ENCODE peak calls at places on chromosomes 6 and 20, in nine cellular contexts. One of them, this sample, is unnamed.

GRCh38 chr6:41175084-41175483 is 12.2 kb upstream of the TREM2 start:
- DNase-seq in mesothelial cell of epicardium: no peak
- DNase-seq in coronary artery: no peak
- DNase-seq in mucosa of descending colon: no peak
- DNase-seq in AG09319: no peak
- DNase-seq in nephron progenitor cell: no peak
- DNase-seq in fibroblast of lung: no peak
- DNase-seq in spleen: no peak
- DNase-seq in glutamatergic neuron: no peak
- DNase-seq in this sample: no peak

GRCh38 chr20:20711413-20711812 is 1.0 kb downstream of the RALGAPA2 start:
- DNase-seq in mucosa of descending colon: peak
- DNase-seq in fibroblast of lung: no peak
- DNase-seq in AG09319: no peak
- DNase-seq in nephron progenitor cell: no peak
- DNase-seq in coronary artery: no peak
- DNase-seq in spleen: peak
- DNase-seq in glutamatergic neuron: no peak
- DNase-seq in mesothelial cell of epicardium: no peak
- DNase-seq in this sample: no peak

GRCh38 chr20:63636752-63637633 is 10.1 kb upstream of the GMEB2 start:
- DNase-seq in fibroblast of lung: peak
- DNase-seq in glutamatergic neuron: no peak
- DNase-seq in mucosa of descending colon: no peak
- DNase-seq in nephron progenitor cell: no peak
- DNase-seq in coronary artery: no peak
- DNase-seq in mesothelial cell of epicardium: no peak
- DNase-seq in spleen: no peak
- DNase-seq in AG09319: no peak
- DNase-seq in this sample: no peak

GRCh38 chr6:162245831-162246230 is 481.7 kb downstream of the PRKN start:
- DNase-seq in fibroblast of lung: no peak
- DNase-seq in mucosa of descending colon: no peak
- DNase-seq in AG09319: no peak
- DNase-seq in mesothelial cell of epicardium: no peak
- DNase-seq in nephron progenitor cell: no peak
- DNase-seq in spleen: no peak
- DNase-seq in coronary artery: no peak
- DNase-seq in glutamatergic neuron: no peak
- DNase-seq in this sample: no peak

GRCh38 chr6:4262506-4262905 is 127.1 kb upstream of the ECI2 start:
- DNase-seq in spleen: no peak
- DNase-seq in fibroblast of lung: no peak
- DNase-seq in mucosa of descending colon: no peak
- DNase-seq in AG09319: no peak
- DNase-seq in coronary artery: no peak
- DNase-seq in glutamatergic neuron: no peak
- DNase-seq in mesothelial cell of epicardium: no peak
- DNase-seq in nephron progenitor cell: no peak
- DNase-seq in this sample: no peak

GRCh38 chr20:3218307-3218988 is 9.2 kb downstream of the ITPA start:
- DNase-seq in spleen: peak
- DNase-seq in coronary artery: no peak
- DNase-seq in mucosa of descending colon: peak
- DNase-seq in AG09319: no peak
- DNase-seq in glutamatergic neuron: peak
- DNase-seq in mesothelial cell of epicardium: no peak
- DNase-seq in nephron progenitor cell: peak
- DNase-seq in fibroblast of lung: no peak
- DNase-seq in this sample: peak

GRCh38 chr20:23820493-23820892 is 6.0 kb downstream of the CST2 start:
- DNase-seq in AG09319: no peak
- DNase-seq in mucosa of descending colon: no peak
- DNase-seq in glutamatergic neuron: no peak
- DNase-seq in mesothelial cell of epicardium: no peak
- DNase-seq in nephron progenitor cell: no peak
- DNase-seq in spleen: no peak
- DNase-seq in coronary artery: no peak
- DNase-seq in fibroblast of lung: no peak
- DNase-seq in this sample: no peak

GRCh38 chr6:38420207-38420606 is 219.5 kb downstream of the BTBD9 start:
- DNase-seq in AG09319: no peak
- DNase-seq in mesothelial cell of epicardium: no peak
- DNase-seq in coronary artery: no peak
- DNase-seq in spleen: no peak
- DNase-seq in mucosa of descending colon: no peak
- DNase-seq in glutamatergic neuron: no peak
- DNase-seq in nephron progenitor cell: no peak
- DNase-seq in fibroblast of lung: no peak
- DNase-seq in this sample: no peak

GRCh38 chr20:5000263-5001173 is 792 bp downstream of the SLC23A2 start:
- DNase-seq in AG09319: no peak
- DNase-seq in mesothelial cell of epicardium: no peak
- DNase-seq in coronary artery: no peak
- DNase-seq in mucosa of descending colon: peak
- DNase-seq in glutamatergic neuron: peak
- DNase-seq in spleen: peak
- DNase-seq in fibroblast of lung: no peak
- DNase-seq in nephron progenitor cell: peak
- DNase-seq in this sample: peak

GRCh38 chr6:168090064-168090690 is 11.2 kb upstream of the FRMD1 start:
- DNase-seq in glutamatergic neuron: no peak
- DNase-seq in fibroblast of lung: no peak
- DNase-seq in mesothelial cell of epicardium: no peak
- DNase-seq in coronary artery: no peak
- DNase-seq in mucosa of descending colon: no peak
- DNase-seq in nephron progenitor cell: no peak
- DNase-seq in AG09319: no peak
- DNase-seq in spleen: peak
- DNase-seq in this sample: no peak

DNA sequence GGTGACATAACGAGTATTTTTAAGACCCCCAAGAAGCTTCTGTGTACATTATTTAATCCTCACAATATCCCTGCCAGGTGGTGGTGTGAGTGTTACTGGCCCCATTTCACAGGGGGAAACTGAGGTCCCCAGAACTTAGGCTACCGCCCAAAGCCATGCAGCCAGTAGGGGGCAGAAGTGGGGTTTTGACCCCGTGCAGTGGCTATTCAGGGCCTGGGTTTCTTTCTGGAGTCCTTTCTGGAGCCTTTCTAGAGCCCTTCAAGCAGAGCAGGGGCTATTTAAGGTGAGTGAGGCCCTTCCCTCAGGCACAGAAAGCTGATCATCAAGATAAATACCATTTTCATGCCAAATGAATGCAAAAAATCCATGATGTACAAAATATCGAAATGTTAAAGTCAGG is 59.0 kb downstream of the CTCFL start:
- DNase-seq in mesothelial cell of epicardium: no peak
- DNase-seq in coronary artery: no peak
- DNase-seq in spleen: peak
- DNase-seq in glutamatergic neuron: no peak
- DNase-seq in mucosa of descending colon: no peak
- DNase-seq in fibroblast of lung: no peak
- DNase-seq in nephron progenitor cell: no peak
- DNase-seq in AG09319: no peak
- DNase-seq in this sample: no peak
- TF ChIP-seq CTCF in mesothelial cell of epicardium: peak
- TF ChIP-seq CTCF in coronary artery: no peak
- TF ChIP-seq CTCF in spleen: no peak
- TF ChIP-seq CTCF in glutamatergic neuron: no peak
- TF ChIP-seq CTCF in mucosa of descending colon: no peak
- TF ChIP-seq CTCF in fibroblast of lung: no peak
- TF ChIP-seq CTCF in nephron progenitor cell: no peak
- TF ChIP-seq CTCF in AG09319: no peak
- TF ChIP-seq CTCF in this sample: peak

GRCh38 chr20:51046021-51046985 is 23.4 kb upstream of the KCNG1 start:
- DNase-seq in mesothelial cell of epicardium: no peak
- DNase-seq in coronary artery: no peak
- DNase-seq in AG09319: no peak
- DNase-seq in glutamatergic neuron: no peak
- DNase-seq in mucosa of descending colon: no peak
- DNase-seq in nephron progenitor cell: no peak
- DNase-seq in fibroblast of lung: no peak
- DNase-seq in spleen: no peak
- DNase-seq in this sample: no peak

GRCh38 chr20:51043811-51044210 is 20.9 kb upstream of the KCNG1 start:
- DNase-seq in nephron progenitor cell: no peak
- DNase-seq in mesothelial cell of epicardium: no peak
- DNase-seq in spleen: no peak
- DNase-seq in fibroblast of lung: peak
- DNase-seq in glutamatergic neuron: no peak
- DNase-seq in coronary artery: no peak
- DNase-seq in mucosa of descending colon: no peak
- DNase-seq in AG09319: no peak
- DNase-seq in this sample: no peak

GRCh38 chr20:51042064-51042463 is 19.2 kb upstream of the KCNG1 start:
- DNase-seq in fibroblast of lung: no peak
- DNase-seq in coronary artery: no peak
- DNase-seq in mesothelial cell of epicardium: no peak
- DNase-seq in nephron progenitor cell: no peak
- DNase-seq in AG09319: no peak
- DNase-seq in spleen: peak
- DNase-seq in mucosa of descending colon: no peak
- DNase-seq in glutamatergic neuron: no peak
- DNase-seq in this sample: no peak

GRCh38 chr20:51044796-51045195 is 21.9 kb upstream of the KCNG1 start:
- DNase-seq in AG09319: no peak
- DNase-seq in coronary artery: no peak
- DNase-seq in fibroblast of lung: no peak
- DNase-seq in nephron progenitor cell: no peak
- DNase-seq in mucosa of descending colon: no peak
- DNase-seq in spleen: peak
- DNase-seq in mesothelial cell of epicardium: no peak
- DNase-seq in glutamatergic neuron: no peak
- DNase-seq in this sample: no peak

GRCh38 chr20:51042657-51043247 is 19.8 kb upstream of the KCNG1 start:
- DNase-seq in glutamatergic neuron: no peak
- DNase-seq in fibroblast of lung: no peak
- DNase-seq in spleen: peak
- DNase-seq in nephron progenitor cell: no peak
- DNase-seq in mesothelial cell of epicardium: no peak
- DNase-seq in AG09319: no peak
- DNase-seq in mucosa of descending colon: no peak
- DNase-seq in coronary artery: no peak
- DNase-seq in this sample: no peak
- TF ChIP-seq CTCF in glutamatergic neuron: peak
- TF ChIP-seq CTCF in fibroblast of lung: peak
- TF ChIP-seq CTCF in spleen: no peak
- TF ChIP-seq CTCF in nephron progenitor cell: peak
- TF ChIP-seq CTCF in mesothelial cell of epicardium: peak
- TF ChIP-seq CTCF in AG09319: no peak
- TF ChIP-seq CTCF in mucosa of descending colon: no peak
- TF ChIP-seq CTCF in coronary artery: no peak
- TF ChIP-seq CTCF in this sample: peak

DNA sequence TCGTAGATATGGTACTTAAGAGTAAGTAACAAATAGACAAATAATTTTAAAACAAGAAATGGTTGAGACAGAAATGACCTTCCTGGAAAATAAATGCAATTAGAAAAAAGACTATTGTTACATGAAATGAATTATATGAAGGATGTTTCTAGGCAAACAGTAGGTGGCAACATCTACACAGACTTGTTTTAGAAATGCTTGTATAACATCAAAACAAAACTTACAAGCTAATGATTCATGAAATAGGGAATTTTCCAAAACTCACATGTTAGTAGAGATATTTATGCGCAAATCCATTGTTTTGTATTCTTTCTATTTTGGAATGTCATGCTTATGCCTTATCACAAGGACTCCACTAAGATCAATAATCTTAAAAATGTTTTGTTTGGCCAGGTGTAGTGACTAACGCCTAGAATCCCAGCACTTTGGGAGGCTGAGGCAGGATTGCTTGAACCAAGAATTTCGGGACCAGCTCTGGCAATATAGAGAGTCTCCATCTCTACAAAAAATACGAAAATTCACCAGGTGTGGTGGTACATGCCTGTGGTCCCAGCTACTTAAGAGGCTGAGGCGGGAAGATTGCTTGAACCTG is 32.3 kb upstream of the LGSN start:
- DNase-seq in coronary artery: no peak
- DNase-seq in spleen: no peak
- DNase-seq in mucosa of descending colon: no peak
- DNase-seq in glutamatergic neuron: no peak
- DNase-seq in nephron progenitor cell: no peak
- DNase-seq in mesothelial cell of epicardium: no peak
- DNase-seq in fibroblast of lung: peak
- DNase-seq in AG09319: peak
- DNase-seq in this sample: no peak
- TF ChIP-seq CTCF in coronary artery: no peak
- TF ChIP-seq CTCF in spleen: no peak
- TF ChIP-seq CTCF in mucosa of descending colon: no peak
- TF ChIP-seq CTCF in glutamatergic neuron: no peak
- TF ChIP-seq CTCF in nephron progenitor cell: no peak
- TF ChIP-seq CTCF in mesothelial cell of epicardium: no peak
- TF ChIP-seq CTCF in fibroblast of lung: peak
- TF ChIP-seq CTCF in AG09319: peak
- TF ChIP-seq CTCF in this sample: peak

GRCh38 chr6:1554881-1555569 is 54.7 kb upstream of the FOXC1 start:
- DNase-seq in fibroblast of lung: peak
- DNase-seq in AG09319: peak
- DNase-seq in mucosa of descending colon: peak
- DNase-seq in mesothelial cell of epicardium: no peak
- DNase-seq in glutamatergic neuron: peak
- DNase-seq in spleen: peak
- DNase-seq in coronary artery: no peak
- DNase-seq in nephron progenitor cell: no peak
- DNase-seq in this sample: no peak

GRCh38 chr6:1554241-1554880 is 55.4 kb upstream of the FOXC1 start:
- DNase-seq in spleen: no peak
- DNase-seq in glutamatergic neuron: no peak
- DNase-seq in mucosa of descending colon: no peak
- DNase-seq in nephron progenitor cell: no peak
- DNase-seq in AG09319: no peak
- DNase-seq in coronary artery: no peak
- DNase-seq in mesothelial cell of epicardium: no peak
- DNase-seq in fibroblast of lung: no peak
- DNase-seq in this sample: no peak

GRCh38 chr6:1553562-1554088 is 56.1 kb upstream of the FOXC1 start:
- DNase-seq in glutamatergic neuron: no peak
- DNase-seq in coronary artery: no peak
- DNase-seq in spleen: no peak
- DNase-seq in mesothelial cell of epicardium: no peak
- DNase-seq in nephron progenitor cell: no peak
- DNase-seq in AG09319: no peak
- DNase-seq in fibroblast of lung: no peak
- DNase-seq in mucosa of descending colon: no peak
- DNase-seq in this sample: no peak

GRCh38 chr6:1551236-1551635 is 58.5 kb upstream of the FOXC1 start:
- DNase-seq in spleen: no peak
- DNase-seq in fibroblast of lung: no peak
- DNase-seq in mesothelial cell of epicardium: no peak
- DNase-seq in glutamatergic neuron: no peak
- DNase-seq in nephron progenitor cell: no peak
- DNase-seq in coronary artery: no peak
- DNase-seq in AG09319: no peak
- DNase-seq in mucosa of descending colon: no peak
- DNase-seq in this sample: no peak

DNA sequence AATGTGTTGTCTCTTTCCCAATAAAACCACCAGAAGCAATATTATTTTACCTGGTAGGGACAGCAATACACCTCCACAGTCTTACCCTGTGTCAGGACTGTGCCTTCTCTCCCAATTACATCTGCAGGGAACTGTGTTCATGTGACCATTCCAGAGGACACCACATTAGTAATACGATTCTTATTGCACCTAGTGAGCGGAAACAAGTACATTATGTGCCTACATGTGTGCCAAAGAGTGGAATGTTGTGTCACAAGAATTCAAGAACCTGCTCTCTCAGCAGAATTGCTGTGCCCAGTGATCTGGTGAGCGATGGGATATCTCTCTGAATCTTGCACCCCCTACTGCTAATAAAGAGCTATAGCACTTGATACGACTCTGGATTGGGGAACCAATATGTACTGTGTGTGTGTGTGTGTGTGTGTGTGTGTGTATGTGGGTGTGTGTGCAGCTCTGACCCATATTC is 57.4 kb upstream of the FOXC1 start:
- DNase-seq in mesothelial cell of epicardium: no peak
- DNase-seq in spleen: no peak
- DNase-seq in coronary artery: no peak
- DNase-seq in mucosa of descending colon: peak
- DNase-seq in nephron progenitor cell: no peak
- DNase-seq in fibroblast of lung: peak
- DNase-seq in glutamatergic neuron: no peak
- DNase-seq in AG09319: no peak
- DNase-seq in this sample: no peak
- TF ChIP-seq CTCF in mesothelial cell of epicardium: no peak
- TF ChIP-seq CTCF in spleen: peak
- TF ChIP-seq CTCF in coronary artery: no peak
- TF ChIP-seq CTCF in mucosa of descending colon: no peak
- TF ChIP-seq CTCF in nephron progenitor cell: no peak
- TF ChIP-seq CTCF in fibroblast of lung: peak
- TF ChIP-seq CTCF in glutamatergic neuron: no peak
- TF ChIP-seq CTCF in AG09319: peak
- TF ChIP-seq CTCF in this sample: peak

This sample was measured in neural crest cell.